ENCODE peak calls at places on chromosomes 5 and 9, in ten cellular contexts. W is thyroid gland, V is astrocyte of the spinal cord, Q is upper lobe of right lung, U is A549, S is HAP-1, M is fibroblast of lung, T is uterus, A is choroid plexus epithelial cell, J is foreskin fibroblast. I is an unnamed sample.

GRCh38 chr9:2014148-2014547 is 999 bp upstream of the SMARCA2 start:
- DNase-seq in W (peak), V (no peak), Q (no peak), U (no peak), S (no peak), M (no peak), T (no peak), A (peak), J (no peak), I (no peak)

GRCh38 chr5:141867651-141868050 is 10.6 kb downstream of the PCDH1 start:
- DNase-seq in W (no peak), V (no peak), Q (peak), U (no peak), S (no peak), M (no peak), T (no peak), A (no peak), J (no peak), I (no peak)

GRCh38 chr5:119274767-119275130 is 81.1 kb upstream of the TNFAIP8 start:
- DNase-seq in W (no peak), V (peak), Q (no peak), U (no peak), S (no peak), M (peak), T (no peak), A (peak), J (peak), I (no peak)

GRCh38 chr9:78074385-78075291 is 43.0 kb upstream of the GNAQ start:
- DNase-seq in W (no peak), V (no peak), Q (no peak), U (no peak), S (no peak), M (no peak), T (no peak), A (no peak), J (no peak), I (no peak)

GRCh38 chr5:57613726-57614125 is 131.1 kb upstream of the ACTBL2 start:
- DNase-seq in W (no peak), V (no peak), Q (no peak), U (no peak), S (no peak), M (peak), T (no peak), A (peak), J (no peak), I (no peak)

GRCh38 chr9:126383395-126384104 is 56.9 kb downstream of the MVB12B start:
- DNase-seq in W (no peak), V (no peak), Q (no peak), U (no peak), S (no peak), M (no peak), T (no peak), A (no peak), J (no peak), I (no peak)

GRCh38 chr9:4774209-4774608 is 18.5 kb upstream of the RCL1 start:
- DNase-seq in W (no peak), V (no peak), Q (no peak), U (peak), S (no peak), M (peak), T (no peak), A (peak), J (peak), I (no peak)

GRCh38 chr5:132813599-132814440 is 718 bp downstream of the SOWAHA start:
- DNase-seq in W (peak), V (no peak), Q (no peak), U (peak), S (peak), M (no peak), T (no peak), A (peak), J (peak), I (peak)

GRCh38 chr5:34866989-34867471 is 28.1 kb downstream of the TTC23L start:
- DNase-seq in W (no peak), V (no peak), Q (no peak), U (peak), S (no peak), M (no peak), T (no peak), A (no peak), J (no peak), I (no peak)

GRCh38 chr9:29773676-29774075 is 2200.4 kb upstream of the C9orf72 start:
- DNase-seq in W (no peak), V (no peak), Q (no peak), U (no peak), S (no peak), M (no peak), T (no peak), A (no peak), J (no peak), I (no peak)

GRCh38 chr9:121289554-121290370 is 21.8 kb downstream of the GSN start:
- DNase-seq in W (no peak), V (no peak), Q (peak), U (no peak), S (no peak), M (no peak), T (peak), A (no peak), J (peak), I (no peak)

GRCh38 chr9:21788752-21789151 is 13.7 kb upstream of the MTAP start:
- DNase-seq in W (no peak), V (no peak), Q (no peak), U (no peak), S (no peak), M (peak), T (no peak), A (peak), J (peak), I (no peak)

GRCh38 chr5:39164529-39165402 is 54.6 kb downstream of the FYB1 start:
- DNase-seq in W (no peak), V (no peak), Q (no peak), U (no peak), S (no peak), M (no peak), T (no peak), A (peak), J (no peak), I (no peak)

GRCh38 chr5:35853652-35854051 is 3.0 kb upstream of the IL7R start:
- DNase-seq in W (peak), V (no peak), Q (no peak), U (no peak), S (no peak), M (peak), T (peak), A (no peak), J (no peak), I (no peak)

GRCh38 chr9:70133253-70134208 is 89.9 kb downstream of the MAMDC2 start:
- DNase-seq in W (no peak), V (no peak), Q (no peak), U (no peak), S (no peak), M (no peak), T (no peak), A (no peak), J (peak), I (no peak)

GRCh38 chr9:70127540-70128416 is 84.1 kb downstream of the MAMDC2 start:
- DNase-seq in W (no peak), V (no peak), Q (no peak), U (no peak), S (no peak), M (no peak), T (no peak), A (peak), J (peak), I (no peak)

GRCh38 chr9:70134360-70134759 is 90.7 kb downstream of the MAMDC2 start:
- DNase-seq in W (no peak), V (no peak), Q (no peak), U (no peak), S (no peak), M (no peak), T (no peak), A (no peak), J (no peak), I (no peak)

GRCh38 chr9:70130266-70130665 is 86.6 kb downstream of the MAMDC2 start:
- DNase-seq in W (peak), V (no peak), Q (no peak), U (no peak), S (no peak), M (no peak), T (no peak), A (no peak), J (no peak), I (no peak)

DNA sequence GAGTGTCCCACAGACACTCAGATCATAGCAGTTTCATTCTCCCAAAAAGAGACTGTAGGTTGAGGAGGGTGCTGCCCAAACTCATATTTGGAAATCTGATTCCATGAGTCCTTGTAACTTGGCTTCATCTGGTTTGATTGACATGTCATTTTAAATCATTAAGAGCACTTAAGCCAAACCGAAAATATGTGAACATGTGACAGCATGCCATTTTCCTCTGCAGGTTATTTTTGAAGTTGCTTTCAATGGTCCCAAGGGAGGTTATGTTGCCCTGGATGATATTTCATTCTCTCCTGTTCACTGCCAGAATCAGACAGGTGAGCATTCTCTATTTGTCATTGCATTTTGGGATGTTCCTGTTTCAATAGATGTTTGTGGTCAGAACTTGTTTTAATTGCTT is 87.6 kb downstream of the MAMDC2 start:
- DNase-seq in W (no peak), V (no peak), Q (no peak), U (no peak), S (no peak), M (no peak), T (no peak), A (no peak), J (no peak), I (no peak)
- H3K4me3 ChIP-seq in W (no peak), V (no peak), Q (no peak), U (no peak), S (no peak), M (no peak), T (no peak), A (no peak), J (no peak), I (no peak)

GRCh38 chr5:28810751-28811136 is 1772.4 kb upstream of the CDH9 start:
- DNase-seq in W (no peak), V (no peak), Q (no peak), U (no peak), S (no peak), M (no peak), T (no peak), A (peak), J (no peak), I (peak)
- H3K4me3 ChIP-seq in W (no peak), V (no peak), Q (no peak), U (no peak), S (no peak), M (no peak), T (no peak), A (no peak), J (no peak), I (no peak)

DNA sequence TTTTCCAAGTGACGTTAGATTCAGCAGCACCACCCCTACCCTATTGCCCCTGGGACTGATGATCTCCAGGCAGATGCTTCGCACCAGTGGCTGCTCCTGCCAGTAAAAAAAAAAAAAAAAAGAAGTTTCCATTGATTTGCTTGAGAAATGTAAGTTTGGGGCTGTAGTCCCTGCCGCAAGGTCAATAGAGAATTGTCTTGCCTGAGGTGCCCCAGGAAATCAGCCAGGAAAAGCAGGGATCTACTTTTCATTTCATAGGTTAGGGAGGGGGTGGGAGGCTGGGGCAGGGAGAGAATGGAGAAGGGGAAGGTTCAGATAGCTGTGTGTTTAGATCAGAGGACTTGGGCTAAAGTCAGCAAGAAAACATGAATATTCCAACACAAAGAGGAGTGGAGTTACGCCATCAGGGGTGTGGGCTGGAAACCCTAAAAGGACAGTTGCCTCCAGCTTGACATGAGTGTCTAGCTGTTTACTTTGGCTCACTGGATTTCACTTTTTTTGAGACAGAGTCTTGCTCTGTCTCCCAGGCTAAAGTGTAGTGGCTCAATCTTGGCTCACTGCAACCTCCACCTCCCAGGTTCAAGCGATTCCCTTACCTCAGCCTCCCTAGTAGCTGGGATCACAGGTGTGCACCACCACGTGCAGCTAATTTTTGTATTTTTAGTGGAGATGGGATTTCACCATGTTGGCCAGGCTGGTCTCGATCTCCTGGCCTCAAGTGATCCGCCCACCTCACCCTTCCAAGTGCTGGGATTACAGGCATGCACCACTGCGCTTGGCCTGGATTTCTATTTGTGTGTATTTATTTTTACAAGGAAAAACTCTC is 84.1 kb upstream of the IL6ST start:
- DNase-seq in W (no peak), V (no peak), Q (no peak), U (no peak), S (no peak), M (peak), T (peak), A (no peak), J (peak), I (no peak)
- H3K4me3 ChIP-seq in W (no peak), V (no peak), Q (no peak), U (no peak), S (no peak), M (no peak), T (no peak), A (no peak), J (no peak), I (no peak)

GRCh38 chr5:178147406-178147805 is 6.3 kb downstream of the NHP2 start:
- DNase-seq in W (no peak), V (no peak), Q (no peak), U (no peak), S (no peak), M (no peak), T (no peak), A (no peak), J (no peak), I (no peak)

GRCh38 chr5:178153530-178154340 is at the start of gene NHP2:
- DNase-seq in W (peak), V (peak), Q (peak), U (peak), S (peak), M (peak), T (peak), A (peak), J (peak), I (peak)

GRCh38 chr5:178149199-178149932 is 4.3 kb downstream of the NHP2 start:
- DNase-seq in W (no peak), V (no peak), Q (no peak), U (no peak), S (no peak), M (no peak), T (no peak), A (peak), J (peak), I (no peak)

GRCh38 chr5:178152491-178153444 is 917 bp downstream of the NHP2 start:
- DNase-seq in W (no peak), V (no peak), Q (no peak), U (no peak), S (no peak), M (no peak), T (no peak), A (no peak), J (no peak), I (peak)

DNA sequence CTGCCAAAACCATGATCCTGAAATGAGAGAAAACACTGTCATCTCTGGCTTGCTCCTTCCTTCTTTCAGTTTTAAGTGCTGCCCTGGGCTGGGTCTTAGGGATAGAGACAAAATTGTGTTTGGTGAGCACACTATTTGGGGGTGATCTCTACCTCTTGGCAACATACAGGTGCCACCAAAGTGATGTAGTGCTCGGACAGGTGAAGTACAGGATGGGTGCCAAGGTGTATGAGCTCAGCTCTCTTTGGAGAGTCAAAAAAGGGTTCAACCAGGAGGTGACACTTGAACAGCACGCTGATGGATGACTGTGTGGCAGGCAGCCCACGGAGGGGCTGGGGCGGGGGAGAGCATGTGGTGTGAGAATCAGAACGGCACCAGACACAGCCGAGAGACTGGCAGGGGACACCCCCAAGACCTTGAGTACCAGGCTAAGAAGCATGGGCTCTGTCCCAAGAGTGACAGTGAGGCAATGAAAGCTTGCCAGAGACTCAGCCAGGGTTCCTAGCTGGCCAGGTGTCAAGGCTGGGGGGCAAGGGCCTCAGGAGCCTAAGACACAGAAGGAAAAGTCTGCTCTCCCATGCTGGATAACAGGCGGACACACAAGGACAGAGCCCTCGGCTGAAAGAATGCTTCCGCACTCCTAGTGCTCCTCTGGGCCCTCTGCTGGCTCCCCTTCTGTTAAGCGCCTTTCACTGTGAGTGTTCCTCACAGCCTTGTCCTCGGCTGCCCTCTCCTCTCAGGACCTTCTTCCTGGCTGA is 2.5 kb downstream of the NHP2 start:
- DNase-seq in W (no peak), V (no peak), Q (no peak), U (peak), S (no peak), M (peak), T (no peak), A (peak), J (peak), I (no peak)
- H3K4me3 ChIP-seq in W (no peak), V (no peak), Q (no peak), U (no peak), S (no peak), M (no peak), T (no peak), A (no peak), J (no peak), I (no peak)

GRCh38 chr9:96022445-96023031 is 147.0 kb downstream of the ERCC6L2 start:
- DNase-seq in W (peak), V (no peak), Q (peak), U (no peak), S (peak), M (no peak), T (no peak), A (no peak), J (no peak), I (peak)
- H3K4me3 ChIP-seq in W (no peak), V (no peak), Q (peak), U (no peak), S (no peak), M (no peak), T (no peak), A (no peak), J (no peak), I (peak)